ENCODE peak calls at places on chromosome 9, in seven cellular contexts. O is endodermal cell; Y is cardiac muscle cell; J is thyroid gland; F is spleen; Q is CD4-positive, alpha-beta T cell; B is ascending aorta. R is an unnamed sample.

GRCh38 chr9:2053883-2054845 is 39.0 kb downstream of the SMARCA2 start:
- DNase-seq in Y (peak), Q (peak), B (peak), O (no peak), F (peak), J (peak), R (no peak)

GRCh38 chr9:111965566-111966019 is 69.0 kb downstream of the UGCG start:
- DNase-seq in J (no peak), O (no peak), Q (no peak), F (no peak), B (no peak), Y (peak), R (peak)

GRCh38 chr9:97413462-97413861 is 1.6 kb downstream of the TDRD7 start:
- DNase-seq in O (no peak), Q (no peak), F (no peak), B (no peak), J (no peak), Y (no peak), R (no peak)

GRCh38 chr9:100690438-100690837 is 112.6 kb downstream of the CAVIN4 start:
- DNase-seq in Y (no peak), J (no peak), Q (no peak), O (no peak), B (no peak), F (no peak), R (no peak)

GRCh38 chr9:107228648-107229047 is 54.4 kb upstream of the RAD23B start:
- DNase-seq in O (no peak), F (no peak), B (no peak), J (no peak), Q (no peak), Y (no peak), R (no peak)

GRCh38 chr9:117084221-117084620 is 330.6 kb downstream of the ASTN2 start:
- DNase-seq in Q (no peak), B (no peak), O (no peak), Y (no peak), F (no peak), J (no peak), R (no peak)

GRCh38 chr9:130500340-130500771 is 55.6 kb downstream of the ASS1 start:
- DNase-seq in O (peak), J (no peak), B (no peak), Y (no peak), Q (no peak), F (no peak), R (no peak)

GRCh38 chr9:124625084-124625483 is 117.9 kb upstream of the NR5A1 start:
- DNase-seq in B (no peak), F (no peak), O (no peak), J (no peak), Q (no peak), Y (no peak), R (no peak)

GRCh38 chr9:68522126-68522525 is 18.6 kb downstream of the TMEM252 start:
- DNase-seq in Q (no peak), F (no peak), Y (no peak), O (no peak), B (no peak), J (no peak), R (no peak)

GRCh38 chr9:135353935-135354334 is 125.6 kb upstream of the PPP1R26 start:
- DNase-seq in O (no peak), F (no peak), Q (no peak), J (no peak), B (no peak), Y (no peak), R (no peak)

GRCh38 chr9:16642421-16643109 is 227.9 kb downstream of the BNC2 start:
- DNase-seq in B (no peak), F (no peak), Y (no peak), O (no peak), Q (no peak), J (no peak), R (no peak)

GRCh38 chr9:103104101-103104500 is 109.0 kb downstream of the CYLC2 start:
- DNase-seq in Y (no peak), B (no peak), O (no peak), F (no peak), J (no peak), Q (no peak), R (no peak)

GRCh38 chr9:109906766-109907382 is 126.9 kb downstream of the PALM2AKAP2 start:
- DNase-seq in Q (no peak), O (no peak), Y (peak), B (no peak), F (no peak), J (no peak), R (peak)

GRCh38 chr9:114488398-114489129 is 16.7 kb downstream of the WHRN start:
- DNase-seq in O (no peak), B (no peak), F (no peak), Y (no peak), Q (no peak), J (no peak), R (no peak)

GRCh38 chr9:97758334-97758916 is 61.3 kb upstream of the XPA start:
- DNase-seq in Y (no peak), F (no peak), Q (no peak), B (no peak), J (no peak), O (no peak), R (no peak)

GRCh38 chr9:12494411-12494810 is 198.8 kb upstream of the TYRP1 start:
- DNase-seq in Q (no peak), Y (no peak), B (no peak), F (no peak), O (no peak), J (no peak), R (no peak)

GRCh38 chr9:130710822-130711352 is 17.3 kb downstream of the EXOSC2 start:
- DNase-seq in Q (no peak), J (no peak), O (no peak), F (no peak), B (no peak), Y (no peak), R (no peak)

GRCh38 chr9:130539473-130540223 is 39.7 kb upstream of the FUBP3 start:
- DNase-seq in F (no peak), Q (no peak), B (no peak), O (no peak), Y (peak), J (no peak), R (peak)

GRCh38 chr9:135241381-135242380 is 154.2 kb downstream of the OLFM1 start:
- DNase-seq in Q (no peak), F (peak), J (no peak), Y (no peak), B (no peak), O (peak), R (no peak)

GRCh38 chr9:37995348-37995737 is 73.7 kb downstream of the SHB start:
- DNase-seq in Y (no peak), J (no peak), B (no peak), O (no peak), F (no peak), Q (no peak), R (no peak)

GRCh38 chr9:72292184-72292787 is 72.7 kb downstream of the ZFAND5 start:
- DNase-seq in Q (no peak), J (no peak), Y (peak), O (no peak), F (no peak), B (no peak), R (peak)

GRCh38 chr9:19184144-19184917 is 46.2 kb upstream of the DENND4C start:
- DNase-seq in O (peak), F (peak), Y (peak), J (peak), B (peak), Q (peak), R (peak)

GRCh38 chr9:14278291-14278721 is 35.6 kb downstream of the NFIB start:
- DNase-seq in J (no peak), O (no peak), Y (peak), F (no peak), Q (no peak), B (no peak), R (peak)

GRCh38 chr9:105354448-105354847 is 93.4 kb upstream of the FSD1L start:
- DNase-seq in B (no peak), O (no peak), Q (no peak), Y (no peak), J (no peak), F (no peak), R (no peak)

GRCh38 chr9:86324308-86324707 is 29.9 kb downstream of the TUT7 start:
- DNase-seq in J (no peak), Q (no peak), F (no peak), Y (peak), B (no peak), O (peak), R (no peak)

GRCh38 chr9:86321373-86321772 is 32.8 kb downstream of the TUT7 start:
- DNase-seq in Y (peak), B (no peak), J (no peak), F (no peak), O (no peak), Q (no peak), R (peak)

GRCh38 chr9:86326536-86326935 is 27.7 kb downstream of the TUT7 start:
- DNase-seq in J (no peak), B (no peak), O (no peak), Y (no peak), F (no peak), Q (no peak), R (no peak)

GRCh38 chr9:86324901-86325300 is 29.3 kb downstream of the TUT7 start:
- DNase-seq in O (no peak), Q (no peak), J (no peak), F (no peak), Y (no peak), B (no peak), R (no peak)

GRCh38 chr9:86322973-86323644 is 31.1 kb downstream of the TUT7 start:
- DNase-seq in O (no peak), J (no peak), F (no peak), Y (peak), Q (no peak), B (no peak), R (peak)
- H3K27ac ChIP-seq in O (no peak), J (no peak), F (no peak), Y (no peak), Q (no peak), B (no peak), R (peak)

GRCh38 chr9:89978185-89978584 is 373.4 kb downstream of the GADD45G start:
- DNase-seq in Y (peak), O (peak), J (no peak), B (no peak), Q (no peak), F (no peak), R (peak)
- TF ChIP-seq CTCF in Y (peak), O (peak), J (no peak), B (no peak), Q (no peak), F (no peak), R (peak)

GRCh38 chr9:91903126-91903911 is 46.7 kb downstream of the ROR2 start:
- DNase-seq in B (no peak), O (no peak), J (no peak), Y (no peak), F (no peak), Q (no peak), R (no peak)
- H3K27ac ChIP-seq in B (no peak), O (no peak), J (no peak), Y (no peak), F (no peak), Q (no peak), R (no peak)

GRCh38 chr9:75131700-75132099 is 43.4 kb downstream of the OSTF1 start:
- DNase-seq in J (no peak), F (no peak), B (no peak), Y (no peak), O (no peak), Q (no peak), R (no peak)
- TF ChIP-seq CTCF in J (no peak), F (no peak), B (no peak), Y (no peak), O (no peak), Q (no peak), R (no peak)

GRCh38 chr9:126377521-126377920 is 50.9 kb downstream of the MVB12B start:
- DNase-seq in Q (no peak), Y (no peak), J (no peak), B (no peak), F (no peak), O (no peak), R (no peak)
- H3K27ac ChIP-seq in Q (no peak), Y (no peak), J (no peak), B (no peak), F (no peak), O (no peak), R (no peak)

DNA sequence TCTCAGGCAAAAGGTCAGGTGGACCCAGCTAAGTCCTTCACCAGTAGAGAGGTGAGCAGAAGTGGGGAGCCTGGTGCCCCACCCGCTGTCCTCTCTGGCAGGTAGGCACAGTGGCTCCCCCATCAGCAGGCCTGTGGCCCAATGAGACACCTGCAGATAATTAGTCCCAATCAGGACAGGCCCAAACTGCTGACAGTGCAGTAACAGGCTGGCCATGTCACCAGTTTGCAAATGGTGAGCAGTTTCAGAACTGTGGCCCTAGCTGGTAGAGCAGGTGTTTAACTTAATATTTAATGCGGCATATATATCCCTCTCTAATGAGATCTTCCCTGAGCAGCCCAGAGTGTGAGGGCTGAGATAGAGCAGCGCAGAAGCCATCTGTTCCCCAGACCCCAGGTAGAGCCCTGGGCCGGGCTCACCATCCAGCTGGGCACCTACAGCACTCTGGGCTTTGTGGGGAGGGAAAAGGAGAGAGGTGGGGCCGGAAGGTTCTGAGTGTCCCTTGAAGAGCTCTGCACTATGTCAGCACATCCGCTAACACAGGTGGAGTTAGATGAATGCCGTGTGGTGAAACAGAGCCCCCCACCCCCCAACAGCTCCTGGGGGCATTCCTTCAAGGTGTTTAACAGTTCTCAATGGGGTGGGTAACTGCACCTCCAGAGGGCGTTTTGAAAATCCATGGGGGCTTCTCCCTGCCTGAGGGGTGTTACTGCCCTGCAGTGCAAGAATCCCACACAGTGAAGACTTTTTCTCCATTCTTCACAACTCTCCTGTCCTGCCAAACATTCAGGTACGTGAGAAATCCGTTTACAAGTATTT is 120.5 kb downstream of the PAX5 start:
- DNase-seq in O (peak), Y (no peak), J (no peak), B (no peak), Q (no peak), F (no peak), R (no peak)
- TF ChIP-seq CTCF in O (peak), Y (peak), J (no peak), B (no peak), Q (no peak), F (no peak), R (peak)

GRCh38 chr9:15373881-15374280 is 48.8 kb upstream of the SNAPC3 start:
- DNase-seq in B (no peak), O (no peak), J (no peak), F (no peak), Y (peak), Q (no peak), R (no peak)

GRCh38 chr9:15370496-15371464 is 51.9 kb upstream of the SNAPC3 start:
- DNase-seq in Y (peak), B (no peak), Q (no peak), J (no peak), O (no peak), F (no peak), R (no peak)

GRCh38 chr9:15373201-15373530 is 49.5 kb upstream of the SNAPC3 start:
- DNase-seq in Q (no peak), B (no peak), O (no peak), J (no peak), Y (peak), F (no peak), R (no peak)

GRCh38 chr9:15374310-15374709 is 48.4 kb upstream of the SNAPC3 start:
- DNase-seq in Y (peak), B (no peak), J (no peak), O (no peak), Q (no peak), F (no peak), R (no peak)

DNA sequence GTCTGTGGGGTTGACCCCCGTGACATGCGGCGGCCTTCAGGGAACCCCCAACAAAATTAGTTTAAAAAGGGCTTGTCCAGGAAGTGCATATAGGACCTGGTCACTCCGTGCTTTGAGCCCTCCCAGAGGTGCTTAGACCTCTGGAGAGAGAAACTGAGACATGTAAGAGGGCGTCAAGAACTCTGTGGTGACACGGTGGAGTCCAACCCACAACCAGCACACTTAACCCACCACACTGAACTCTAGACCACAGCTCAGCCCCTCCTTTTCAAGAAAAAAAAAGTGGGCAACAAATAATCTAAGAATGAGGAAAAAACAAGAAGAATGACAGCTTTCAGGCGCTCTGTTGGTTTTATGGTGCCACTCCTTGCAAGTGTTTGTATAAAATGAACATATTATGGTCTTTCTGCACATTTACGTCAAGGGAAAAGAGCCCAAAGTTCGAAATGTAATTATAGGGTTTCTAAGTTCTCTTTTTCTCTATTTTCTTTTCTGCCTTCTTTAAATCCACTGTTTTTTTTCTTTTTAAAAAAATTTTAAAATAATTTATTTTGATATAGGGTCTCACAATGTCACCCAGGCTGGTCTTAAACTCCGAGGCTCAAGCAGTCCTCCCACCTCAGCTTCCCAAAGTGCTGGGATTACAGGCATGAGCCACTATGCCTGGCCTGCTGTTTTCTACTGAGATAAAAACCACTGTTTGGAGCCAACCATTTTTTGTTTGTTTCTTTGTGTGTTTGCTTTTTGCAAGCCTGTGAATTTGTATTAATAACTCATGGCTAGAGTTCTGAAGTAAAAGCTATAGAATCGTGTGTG is 50.1 kb upstream of the SNAPC3 start:
- DNase-seq in Y (no peak), B (no peak), Q (no peak), O (no peak), J (no peak), F (no peak), R (peak)
- H3K27ac ChIP-seq in Y (no peak), B (no peak), Q (no peak), O (no peak), J (no peak), F (no peak), R (peak)